ENCODE peak calls at places on chromosomes 16 and 17, in seven cellular contexts. One of them, this sample, is unnamed.

GRCh38 chr16:55175389-55175788 is 148.6 kb upstream of the IRX6 start:
- DNase-seq in psoas muscle: no peak
- DNase-seq in pancreas: no peak
- DNase-seq in thoracic aorta: no peak
- DNase-seq in colonic mucosa: no peak
- DNase-seq in heart right ventricle: no peak
- DNase-seq in A549: no peak
- DNase-seq in this sample: no peak

GRCh38 chr16:70677499-70678120 is 8.2 kb downstream of the MTSS2 start:
- DNase-seq in psoas muscle: peak
- DNase-seq in pancreas: peak
- DNase-seq in thoracic aorta: no peak
- DNase-seq in colonic mucosa: no peak
- DNase-seq in heart right ventricle: peak
- DNase-seq in A549: no peak
- DNase-seq in this sample: no peak

GRCh38 chr16:24070851-24071250 is 185.3 kb upstream of the CACNG3 start:
- DNase-seq in psoas muscle: no peak
- DNase-seq in pancreas: no peak
- DNase-seq in thoracic aorta: no peak
- DNase-seq in colonic mucosa: no peak
- DNase-seq in heart right ventricle: no peak
- DNase-seq in A549: peak
- DNase-seq in this sample: peak

GRCh38 chr16:67470314-67470713 is 10.6 kb downstream of the ATP6V0D1 start:
- DNase-seq in psoas muscle: peak
- DNase-seq in pancreas: peak
- DNase-seq in thoracic aorta: no peak
- DNase-seq in colonic mucosa: peak
- DNase-seq in heart right ventricle: peak
- DNase-seq in A549: no peak
- DNase-seq in this sample: no peak

GRCh38 chr17:956905-957304 is 22.7 kb downstream of the NXN start:
- DNase-seq in psoas muscle: no peak
- DNase-seq in pancreas: no peak
- DNase-seq in thoracic aorta: no peak
- DNase-seq in colonic mucosa: no peak
- DNase-seq in heart right ventricle: no peak
- DNase-seq in A549: peak
- DNase-seq in this sample: no peak

GRCh38 chr17:31596382-31597323 is 205.2 kb downstream of the RAB11FIP4 start:
- DNase-seq in psoas muscle: peak
- DNase-seq in pancreas: no peak
- DNase-seq in thoracic aorta: peak
- DNase-seq in colonic mucosa: peak
- DNase-seq in heart right ventricle: peak
- DNase-seq in A549: peak
- DNase-seq in this sample: peak

GRCh38 chr17:8939496-8940334 is 25.8 kb downstream of the PIK3R5 start:
- DNase-seq in psoas muscle: no peak
- DNase-seq in pancreas: no peak
- DNase-seq in thoracic aorta: no peak
- DNase-seq in colonic mucosa: no peak
- DNase-seq in heart right ventricle: no peak
- DNase-seq in A549: no peak
- DNase-seq in this sample: no peak

GRCh38 chr16:47565454-47565853 is 104.3 kb downstream of the PHKB start:
- DNase-seq in psoas muscle: peak
- DNase-seq in pancreas: no peak
- DNase-seq in thoracic aorta: peak
- DNase-seq in colonic mucosa: peak
- DNase-seq in heart right ventricle: peak
- DNase-seq in A549: peak
- DNase-seq in this sample: no peak

GRCh38 chr17:39404542-39405378 is 3.3 kb upstream of the FBXL20 start:
- DNase-seq in psoas muscle: no peak
- DNase-seq in pancreas: no peak
- DNase-seq in thoracic aorta: no peak
- DNase-seq in colonic mucosa: no peak
- DNase-seq in heart right ventricle: no peak
- DNase-seq in A549: peak
- DNase-seq in this sample: no peak

GRCh38 chr17:13418891-13419290 is 182.8 kb downstream of the HS3ST3A1 start:
- DNase-seq in psoas muscle: no peak
- DNase-seq in pancreas: no peak
- DNase-seq in thoracic aorta: no peak
- DNase-seq in colonic mucosa: no peak
- DNase-seq in heart right ventricle: no peak
- DNase-seq in A549: no peak
- DNase-seq in this sample: no peak

GRCh38 chr17:17412331-17412730 is 64.5 kb upstream of the MED9 start:
- DNase-seq in psoas muscle: no peak
- DNase-seq in pancreas: no peak
- DNase-seq in thoracic aorta: no peak
- DNase-seq in colonic mucosa: no peak
- DNase-seq in heart right ventricle: no peak
- DNase-seq in A549: peak
- DNase-seq in this sample: no peak

GRCh38 chr16:87178177-87178863 is 138.9 kb downstream of the C16orf95 start:
- DNase-seq in psoas muscle: peak
- DNase-seq in pancreas: no peak
- DNase-seq in thoracic aorta: no peak
- DNase-seq in colonic mucosa: no peak
- DNase-seq in heart right ventricle: no peak
- DNase-seq in A549: no peak
- DNase-seq in this sample: peak
- TF ChIP-seq CTCF in psoas muscle: no peak
- TF ChIP-seq CTCF in pancreas: no peak
- TF ChIP-seq CTCF in thoracic aorta: no peak
- TF ChIP-seq CTCF in colonic mucosa: no peak
- TF ChIP-seq CTCF in heart right ventricle: no peak
- TF ChIP-seq CTCF in A549: no peak
- TF ChIP-seq CTCF in this sample: no peak

GRCh38 chr17:43907425-43907981 is at the start of gene MPP2:
- DNase-seq in psoas muscle: peak
- DNase-seq in pancreas: peak
- DNase-seq in thoracic aorta: no peak
- DNase-seq in colonic mucosa: peak
- DNase-seq in heart right ventricle: peak
- DNase-seq in A549: peak
- DNase-seq in this sample: peak
- TF ChIP-seq CTCF in psoas muscle: peak
- TF ChIP-seq CTCF in pancreas: no peak
- TF ChIP-seq CTCF in thoracic aorta: peak
- TF ChIP-seq CTCF in colonic mucosa: no peak
- TF ChIP-seq CTCF in heart right ventricle: peak
- TF ChIP-seq CTCF in A549: no peak
- TF ChIP-seq CTCF in this sample: no peak

DNA sequence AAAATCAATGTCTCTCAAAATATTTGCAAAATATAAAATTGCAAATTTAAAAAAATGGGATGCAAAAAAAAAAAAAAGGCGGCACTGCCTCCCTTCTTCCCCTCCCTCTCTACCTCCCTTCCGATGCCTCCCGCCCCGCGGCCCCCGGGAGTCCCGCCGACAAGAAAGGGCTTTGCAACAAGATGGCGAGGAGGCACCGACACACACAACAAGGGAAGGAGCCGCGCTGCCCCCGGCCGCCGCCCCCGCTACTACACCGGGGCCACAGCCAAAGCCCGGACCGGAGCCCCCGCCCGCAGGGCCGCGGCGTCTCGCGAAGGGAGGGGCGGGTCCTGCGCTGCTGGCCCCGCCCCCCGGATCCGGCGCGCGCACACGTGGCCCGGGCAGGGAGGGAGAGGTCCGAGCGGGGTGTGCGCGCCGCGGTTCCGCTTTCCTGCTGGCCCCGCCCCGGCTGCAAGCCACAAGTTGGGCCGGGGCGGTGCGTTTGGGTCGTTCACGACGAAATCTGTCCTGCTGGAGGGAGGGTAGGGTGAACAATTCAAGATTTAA is at the start of gene MNT:
- DNase-seq in psoas muscle: peak
- DNase-seq in pancreas: peak
- DNase-seq in thoracic aorta: peak
- DNase-seq in colonic mucosa: peak
- DNase-seq in heart right ventricle: peak
- DNase-seq in A549: peak
- DNase-seq in this sample: peak
- TF ChIP-seq CTCF in psoas muscle: no peak
- TF ChIP-seq CTCF in pancreas: no peak
- TF ChIP-seq CTCF in thoracic aorta: no peak
- TF ChIP-seq CTCF in colonic mucosa: no peak
- TF ChIP-seq CTCF in heart right ventricle: no peak
- TF ChIP-seq CTCF in A549: no peak
- TF ChIP-seq CTCF in this sample: no peak

GRCh38 chr17:48542956-48543853 is 1.7 kb downstream of the HOXB2 start:
- DNase-seq in psoas muscle: peak
- DNase-seq in pancreas: peak
- DNase-seq in thoracic aorta: no peak
- DNase-seq in colonic mucosa: peak
- DNase-seq in heart right ventricle: peak
- DNase-seq in A549: peak
- DNase-seq in this sample: peak
- TF ChIP-seq CTCF in psoas muscle: peak
- TF ChIP-seq CTCF in pancreas: no peak
- TF ChIP-seq CTCF in thoracic aorta: peak
- TF ChIP-seq CTCF in colonic mucosa: no peak
- TF ChIP-seq CTCF in heart right ventricle: peak
- TF ChIP-seq CTCF in A549: no peak
- TF ChIP-seq CTCF in this sample: peak

DNA sequence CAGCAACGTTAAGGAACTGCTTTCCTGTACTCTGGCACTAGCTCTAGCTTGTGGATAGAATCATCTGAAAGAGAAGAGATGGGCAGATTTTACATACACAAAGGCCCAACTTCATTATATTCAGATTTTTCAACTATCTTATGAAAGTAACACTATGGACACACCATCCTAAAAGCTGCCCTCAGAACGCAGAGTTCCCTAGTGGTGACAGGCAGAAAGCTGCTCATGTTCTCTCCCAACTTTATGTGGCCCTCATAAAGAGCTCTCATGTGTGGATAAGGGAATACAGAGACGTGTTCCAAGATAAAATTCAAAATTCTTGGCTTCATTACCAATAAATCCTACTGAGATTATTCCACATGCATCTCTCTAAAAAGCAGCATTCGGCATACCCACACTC is 1.5 kb downstream of the CFAP20 start:
- DNase-seq in psoas muscle: no peak
- DNase-seq in pancreas: no peak
- DNase-seq in thoracic aorta: no peak
- DNase-seq in colonic mucosa: no peak
- DNase-seq in heart right ventricle: no peak
- DNase-seq in A549: no peak
- DNase-seq in this sample: no peak
- TF ChIP-seq CTCF in psoas muscle: no peak
- TF ChIP-seq CTCF in pancreas: no peak
- TF ChIP-seq CTCF in thoracic aorta: no peak
- TF ChIP-seq CTCF in colonic mucosa: no peak
- TF ChIP-seq CTCF in heart right ventricle: no peak
- TF ChIP-seq CTCF in A549: no peak
- TF ChIP-seq CTCF in this sample: no peak

DNA sequence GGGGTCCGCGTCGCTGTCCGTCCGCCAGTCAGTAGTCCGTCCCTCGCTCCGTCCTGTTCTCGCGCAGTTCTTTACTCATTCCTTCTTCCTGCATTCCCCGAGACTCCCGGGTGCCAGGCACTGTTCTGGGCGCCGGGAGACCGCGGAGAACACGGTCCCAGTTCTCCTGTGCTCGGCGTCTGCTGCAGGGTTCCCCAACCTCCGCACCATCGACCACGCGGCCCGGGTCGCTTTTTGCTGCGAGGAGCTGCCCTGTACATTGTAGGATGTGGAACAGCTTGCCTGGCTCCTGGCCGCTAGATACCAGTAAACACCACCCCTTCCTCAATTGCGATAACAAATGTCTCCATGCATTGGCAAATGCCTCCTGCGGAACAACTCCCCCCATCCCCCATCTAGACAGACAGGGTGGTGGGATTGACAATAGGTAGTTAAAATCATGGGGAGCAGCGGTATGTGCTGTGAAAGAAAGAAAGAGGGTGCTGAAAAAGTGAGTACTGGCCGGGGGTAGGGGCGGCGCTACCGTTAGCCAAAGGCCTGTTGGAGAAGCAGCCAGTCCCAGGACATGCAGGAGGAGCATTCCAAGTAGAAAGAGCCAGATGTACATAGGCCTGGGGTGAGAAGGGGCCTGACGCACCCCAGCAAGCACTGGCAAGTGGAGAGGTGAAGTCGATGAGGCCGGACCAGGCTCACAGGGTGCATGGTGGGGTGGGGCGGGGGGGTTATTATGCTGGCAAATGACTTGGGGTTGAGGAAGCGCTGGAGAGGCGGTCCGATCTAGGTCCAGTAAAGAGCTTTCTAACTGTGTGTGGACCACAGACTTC is 655 bp downstream of the TRAF7 start:
- DNase-seq in psoas muscle: no peak
- DNase-seq in pancreas: peak
- DNase-seq in thoracic aorta: no peak
- DNase-seq in colonic mucosa: peak
- DNase-seq in heart right ventricle: no peak
- DNase-seq in A549: no peak
- DNase-seq in this sample: no peak
- TF ChIP-seq CTCF in psoas muscle: no peak
- TF ChIP-seq CTCF in pancreas: no peak
- TF ChIP-seq CTCF in thoracic aorta: no peak
- TF ChIP-seq CTCF in colonic mucosa: no peak
- TF ChIP-seq CTCF in heart right ventricle: no peak
- TF ChIP-seq CTCF in A549: no peak
- TF ChIP-seq CTCF in this sample: no peak